ENCODE peak calls at places on chromosomes 4 and X, in ten cellular contexts. One of them, this sample, is unnamed.

GRCh38 chr4:87525636-87526035 is 3.5 kb downstream of the SPARCL1 start:
- DNase-seq in T-helper 9 cell: no peak
- DNase-seq in hippocampal formation: no peak
- DNase-seq in NCI-H345: no peak
- DNase-seq in renal cortical epithelial cell: peak
- DNase-seq in OCI-LY7: no peak
- DNase-seq in ovary: no peak
- DNase-seq in activated CD4-positive, alpha-beta T cell treated with anti-CD3 and anti-CD28 coated beads, Interleukin-2, amount 50 U/mL, for 1 hour: no peak
- DNase-seq in mesendoderm: no peak
- DNase-seq in GM12892: no peak
- DNase-seq in this sample: no peak

GRCh38 chr4:88522702-88523324 is 763 bp downstream of the PYURF start:
- DNase-seq in T-helper 9 cell: peak
- DNase-seq in hippocampal formation: no peak
- DNase-seq in NCI-H345: peak
- DNase-seq in renal cortical epithelial cell: peak
- DNase-seq in OCI-LY7: peak
- DNase-seq in ovary: peak
- DNase-seq in activated CD4-positive, alpha-beta T cell treated with anti-CD3 and anti-CD28 coated beads, Interleukin-2, amount 50 U/mL, for 1 hour: peak
- DNase-seq in mesendoderm: peak
- DNase-seq in GM12892: peak
- DNase-seq in this sample: peak

GRCh38 chr4:177380730-177381287 is 61.4 kb downstream of the AGA start:
- DNase-seq in T-helper 9 cell: no peak
- DNase-seq in hippocampal formation: no peak
- DNase-seq in NCI-H345: no peak
- DNase-seq in renal cortical epithelial cell: no peak
- DNase-seq in OCI-LY7: peak
- DNase-seq in ovary: no peak
- DNase-seq in activated CD4-positive, alpha-beta T cell treated with anti-CD3 and anti-CD28 coated beads, Interleukin-2, amount 50 U/mL, for 1 hour: no peak
- DNase-seq in mesendoderm: peak
- DNase-seq in GM12892: no peak
- DNase-seq in this sample: no peak

GRCh38 chrX:136047969-136048368 is 62.7 kb downstream of the SLC9A6 start:
- DNase-seq in T-helper 9 cell: no peak
- DNase-seq in hippocampal formation: no peak
- DNase-seq in NCI-H345: no peak
- DNase-seq in renal cortical epithelial cell: no peak
- DNase-seq in OCI-LY7: no peak
- DNase-seq in ovary: no peak
- DNase-seq in activated CD4-positive, alpha-beta T cell treated with anti-CD3 and anti-CD28 coated beads, Interleukin-2, amount 50 U/mL, for 1 hour: no peak
- DNase-seq in mesendoderm: no peak
- DNase-seq in GM12892: no peak
- DNase-seq in this sample: no peak

GRCh38 chr4:82677327-82677726 is 115.5 kb upstream of the TMEM150C start:
- DNase-seq in T-helper 9 cell: no peak
- DNase-seq in hippocampal formation: no peak
- DNase-seq in NCI-H345: peak
- DNase-seq in renal cortical epithelial cell: peak
- DNase-seq in OCI-LY7: no peak
- DNase-seq in ovary: no peak
- DNase-seq in activated CD4-positive, alpha-beta T cell treated with anti-CD3 and anti-CD28 coated beads, Interleukin-2, amount 50 U/mL, for 1 hour: no peak
- DNase-seq in mesendoderm: no peak
- DNase-seq in GM12892: no peak
- DNase-seq in this sample: no peak

GRCh38 chrX:40054793-40055192 is 43.0 kb downstream of the BCOR start:
- DNase-seq in T-helper 9 cell: no peak
- DNase-seq in hippocampal formation: no peak
- DNase-seq in NCI-H345: no peak
- DNase-seq in renal cortical epithelial cell: no peak
- DNase-seq in OCI-LY7: no peak
- DNase-seq in ovary: no peak
- DNase-seq in activated CD4-positive, alpha-beta T cell treated with anti-CD3 and anti-CD28 coated beads, Interleukin-2, amount 50 U/mL, for 1 hour: no peak
- DNase-seq in mesendoderm: no peak
- DNase-seq in GM12892: no peak
- DNase-seq in this sample: no peak

GRCh38 chr4:14575919-14576318 is 426.4 kb upstream of the CPEB2 start:
- DNase-seq in T-helper 9 cell: no peak
- DNase-seq in hippocampal formation: no peak
- DNase-seq in NCI-H345: no peak
- DNase-seq in renal cortical epithelial cell: no peak
- DNase-seq in OCI-LY7: no peak
- DNase-seq in ovary: no peak
- DNase-seq in activated CD4-positive, alpha-beta T cell treated with anti-CD3 and anti-CD28 coated beads, Interleukin-2, amount 50 U/mL, for 1 hour: no peak
- DNase-seq in mesendoderm: no peak
- DNase-seq in GM12892: no peak
- DNase-seq in this sample: no peak

GRCh38 chr4:127249066-127249766 is 383.5 kb upstream of the INTU start:
- DNase-seq in T-helper 9 cell: no peak
- DNase-seq in hippocampal formation: no peak
- DNase-seq in NCI-H345: no peak
- DNase-seq in renal cortical epithelial cell: no peak
- DNase-seq in OCI-LY7: no peak
- DNase-seq in ovary: no peak
- DNase-seq in activated CD4-positive, alpha-beta T cell treated with anti-CD3 and anti-CD28 coated beads, Interleukin-2, amount 50 U/mL, for 1 hour: no peak
- DNase-seq in mesendoderm: no peak
- DNase-seq in GM12892: no peak
- DNase-seq in this sample: peak

GRCh38 chrX:2500681-2501151 is at the start of the genes DHRSX and ZBED1:
- DNase-seq in T-helper 9 cell: peak
- DNase-seq in hippocampal formation: no peak
- DNase-seq in NCI-H345: no peak
- DNase-seq in renal cortical epithelial cell: no peak
- DNase-seq in OCI-LY7: peak
- DNase-seq in ovary: no peak
- DNase-seq in activated CD4-positive, alpha-beta T cell treated with anti-CD3 and anti-CD28 coated beads, Interleukin-2, amount 50 U/mL, for 1 hour: peak
- DNase-seq in mesendoderm: peak
- DNase-seq in GM12892: peak
- DNase-seq in this sample: no peak

GRCh38 chr4:988726-989721 is 2.2 kb downstream of the IDUA start:
- DNase-seq in T-helper 9 cell: no peak
- DNase-seq in hippocampal formation: no peak
- DNase-seq in NCI-H345: no peak
- DNase-seq in renal cortical epithelial cell: no peak
- DNase-seq in OCI-LY7: no peak
- DNase-seq in ovary: no peak
- DNase-seq in activated CD4-positive, alpha-beta T cell treated with anti-CD3 and anti-CD28 coated beads, Interleukin-2, amount 50 U/mL, for 1 hour: no peak
- DNase-seq in mesendoderm: no peak
- DNase-seq in GM12892: no peak
- DNase-seq in this sample: no peak

GRCh38 chrX:71178908-71179307 is 34.3 kb downstream of the NLGN3 start:
- DNase-seq in T-helper 9 cell: peak
- DNase-seq in hippocampal formation: peak
- DNase-seq in NCI-H345: peak
- DNase-seq in renal cortical epithelial cell: peak
- DNase-seq in OCI-LY7: peak
- DNase-seq in ovary: peak
- DNase-seq in activated CD4-positive, alpha-beta T cell treated with anti-CD3 and anti-CD28 coated beads, Interleukin-2, amount 50 U/mL, for 1 hour: peak
- DNase-seq in mesendoderm: peak
- DNase-seq in GM12892: no peak
- DNase-seq in this sample: peak

GRCh38 chr4:77564231-77564630 is 41.4 kb upstream of the CXCL13 start:
- DNase-seq in T-helper 9 cell: no peak
- DNase-seq in hippocampal formation: no peak
- DNase-seq in NCI-H345: peak
- DNase-seq in renal cortical epithelial cell: peak
- DNase-seq in OCI-LY7: no peak
- DNase-seq in ovary: peak
- DNase-seq in activated CD4-positive, alpha-beta T cell treated with anti-CD3 and anti-CD28 coated beads, Interleukin-2, amount 50 U/mL, for 1 hour: no peak
- DNase-seq in mesendoderm: no peak
- DNase-seq in GM12892: no peak
- DNase-seq in this sample: no peak

GRCh38 chr4:51831133-51831532 is 11.8 kb upstream of the DCUN1D4 start:
- DNase-seq in T-helper 9 cell: peak
- DNase-seq in hippocampal formation: peak
- DNase-seq in NCI-H345: peak
- DNase-seq in renal cortical epithelial cell: peak
- DNase-seq in OCI-LY7: peak
- DNase-seq in ovary: peak
- DNase-seq in activated CD4-positive, alpha-beta T cell treated with anti-CD3 and anti-CD28 coated beads, Interleukin-2, amount 50 U/mL, for 1 hour: peak
- DNase-seq in mesendoderm: peak
- DNase-seq in GM12892: no peak
- DNase-seq in this sample: peak

GRCh38 chr4:40309250-40309774 is 25.8 kb upstream of the CHRNA9 start:
- DNase-seq in T-helper 9 cell: peak
- DNase-seq in hippocampal formation: no peak
- DNase-seq in NCI-H345: no peak
- DNase-seq in renal cortical epithelial cell: peak
- DNase-seq in OCI-LY7: peak
- DNase-seq in ovary: peak
- DNase-seq in activated CD4-positive, alpha-beta T cell treated with anti-CD3 and anti-CD28 coated beads, Interleukin-2, amount 50 U/mL, for 1 hour: peak
- DNase-seq in mesendoderm: peak
- DNase-seq in GM12892: no peak
- DNase-seq in this sample: peak

GRCh38 chr4:188620608-188621007 is 481.4 kb downstream of the TRIML1 start:
- DNase-seq in T-helper 9 cell: no peak
- DNase-seq in hippocampal formation: no peak
- DNase-seq in NCI-H345: no peak
- DNase-seq in renal cortical epithelial cell: no peak
- DNase-seq in OCI-LY7: no peak
- DNase-seq in ovary: no peak
- DNase-seq in activated CD4-positive, alpha-beta T cell treated with anti-CD3 and anti-CD28 coated beads, Interleukin-2, amount 50 U/mL, for 1 hour: no peak
- DNase-seq in mesendoderm: peak
- DNase-seq in GM12892: no peak
- DNase-seq in this sample: no peak

GRCh38 chrX:75156537-75156945 is 458 bp upstream of the ABCB7 start:
- DNase-seq in T-helper 9 cell: no peak
- DNase-seq in hippocampal formation: peak
- DNase-seq in NCI-H345: no peak
- DNase-seq in renal cortical epithelial cell: peak
- DNase-seq in OCI-LY7: no peak
- DNase-seq in ovary: peak
- DNase-seq in activated CD4-positive, alpha-beta T cell treated with anti-CD3 and anti-CD28 coated beads, Interleukin-2, amount 50 U/mL, for 1 hour: no peak
- DNase-seq in mesendoderm: peak
- DNase-seq in GM12892: no peak
- DNase-seq in this sample: peak

GRCh38 chrX:66163849-66164401 is at the start of gene HEPH:
- DNase-seq in T-helper 9 cell: no peak
- DNase-seq in hippocampal formation: no peak
- DNase-seq in NCI-H345: no peak
- DNase-seq in renal cortical epithelial cell: no peak
- DNase-seq in OCI-LY7: no peak
- DNase-seq in ovary: peak
- DNase-seq in activated CD4-positive, alpha-beta T cell treated with anti-CD3 and anti-CD28 coated beads, Interleukin-2, amount 50 U/mL, for 1 hour: no peak
- DNase-seq in mesendoderm: peak
- DNase-seq in GM12892: no peak
- DNase-seq in this sample: no peak

GRCh38 chrX:32514986-32515385 is 696.4 kb downstream of the DMD start:
- DNase-seq in T-helper 9 cell: no peak
- DNase-seq in hippocampal formation: no peak
- DNase-seq in NCI-H345: no peak
- DNase-seq in renal cortical epithelial cell: no peak
- DNase-seq in OCI-LY7: no peak
- DNase-seq in ovary: no peak
- DNase-seq in activated CD4-positive, alpha-beta T cell treated with anti-CD3 and anti-CD28 coated beads, Interleukin-2, amount 50 U/mL, for 1 hour: no peak
- DNase-seq in mesendoderm: no peak
- DNase-seq in GM12892: no peak
- DNase-seq in this sample: no peak

GRCh38 chr4:14023036-14023435 is 395.5 kb upstream of the BOD1L1 start:
- DNase-seq in T-helper 9 cell: no peak
- DNase-seq in hippocampal formation: no peak
- DNase-seq in NCI-H345: no peak
- DNase-seq in renal cortical epithelial cell: no peak
- DNase-seq in OCI-LY7: no peak
- DNase-seq in ovary: no peak
- DNase-seq in activated CD4-positive, alpha-beta T cell treated with anti-CD3 and anti-CD28 coated beads, Interleukin-2, amount 50 U/mL, for 1 hour: no peak
- DNase-seq in mesendoderm: no peak
- DNase-seq in GM12892: no peak
- DNase-seq in this sample: peak

GRCh38 chr4:82718067-82718935 is 80.3 kb downstream of the SCD5 start:
- DNase-seq in T-helper 9 cell: no peak
- DNase-seq in hippocampal formation: no peak
- DNase-seq in NCI-H345: no peak
- DNase-seq in renal cortical epithelial cell: peak
- DNase-seq in OCI-LY7: no peak
- DNase-seq in ovary: peak
- DNase-seq in activated CD4-positive, alpha-beta T cell treated with anti-CD3 and anti-CD28 coated beads, Interleukin-2, amount 50 U/mL, for 1 hour: no peak
- DNase-seq in mesendoderm: no peak
- DNase-seq in GM12892: no peak
- DNase-seq in this sample: no peak

GRCh38 chrX:139304471-139304870 is 226.1 kb upstream of the F9 start:
- DNase-seq in T-helper 9 cell: no peak
- DNase-seq in hippocampal formation: no peak
- DNase-seq in NCI-H345: no peak
- DNase-seq in renal cortical epithelial cell: peak
- DNase-seq in OCI-LY7: no peak
- DNase-seq in ovary: no peak
- DNase-seq in activated CD4-positive, alpha-beta T cell treated with anti-CD3 and anti-CD28 coated beads, Interleukin-2, amount 50 U/mL, for 1 hour: no peak
- DNase-seq in mesendoderm: no peak
- DNase-seq in GM12892: no peak
- DNase-seq in this sample: peak

GRCh38 chrX:11196476-11196875 is 85.3 kb downstream of the HCCS start:
- DNase-seq in T-helper 9 cell: no peak
- DNase-seq in hippocampal formation: no peak
- DNase-seq in NCI-H345: no peak
- DNase-seq in renal cortical epithelial cell: no peak
- DNase-seq in OCI-LY7: no peak
- DNase-seq in ovary: no peak
- DNase-seq in activated CD4-positive, alpha-beta T cell treated with anti-CD3 and anti-CD28 coated beads, Interleukin-2, amount 50 U/mL, for 1 hour: no peak
- DNase-seq in mesendoderm: no peak
- DNase-seq in GM12892: no peak
- DNase-seq in this sample: no peak

GRCh38 chr4:73661646-73662119 is 41.4 kb upstream of the RASSF6 start:
- DNase-seq in T-helper 9 cell: no peak
- DNase-seq in hippocampal formation: no peak
- DNase-seq in NCI-H345: no peak
- DNase-seq in renal cortical epithelial cell: peak
- DNase-seq in OCI-LY7: no peak
- DNase-seq in ovary: no peak
- DNase-seq in activated CD4-positive, alpha-beta T cell treated with anti-CD3 and anti-CD28 coated beads, Interleukin-2, amount 50 U/mL, for 1 hour: no peak
- DNase-seq in mesendoderm: peak
- DNase-seq in GM12892: no peak
- DNase-seq in this sample: peak

GRCh38 chrX:16076834-16077233 is 46.5 kb upstream of the GRPR start:
- DNase-seq in T-helper 9 cell: no peak
- DNase-seq in hippocampal formation: no peak
- DNase-seq in NCI-H345: no peak
- DNase-seq in renal cortical epithelial cell: no peak
- DNase-seq in OCI-LY7: peak
- DNase-seq in ovary: no peak
- DNase-seq in activated CD4-positive, alpha-beta T cell treated with anti-CD3 and anti-CD28 coated beads, Interleukin-2, amount 50 U/mL, for 1 hour: no peak
- DNase-seq in mesendoderm: no peak
- DNase-seq in GM12892: no peak
- DNase-seq in this sample: no peak

GRCh38 chr4:105191621-105192210 is 45.0 kb downstream of the TET2 start:
- DNase-seq in T-helper 9 cell: no peak
- DNase-seq in hippocampal formation: no peak
- DNase-seq in NCI-H345: no peak
- DNase-seq in renal cortical epithelial cell: peak
- DNase-seq in OCI-LY7: no peak
- DNase-seq in ovary: no peak
- DNase-seq in activated CD4-positive, alpha-beta T cell treated with anti-CD3 and anti-CD28 coated beads, Interleukin-2, amount 50 U/mL, for 1 hour: no peak
- DNase-seq in mesendoderm: no peak
- DNase-seq in GM12892: no peak
- DNase-seq in this sample: no peak

GRCh38 chrX:123736333-123736921 is 3.6 kb upstream of the THOC2 start:
- DNase-seq in T-helper 9 cell: no peak
- DNase-seq in hippocampal formation: no peak
- DNase-seq in NCI-H345: no peak
- DNase-seq in renal cortical epithelial cell: peak
- DNase-seq in OCI-LY7: no peak
- DNase-seq in ovary: no peak
- DNase-seq in activated CD4-positive, alpha-beta T cell treated with anti-CD3 and anti-CD28 coated beads, Interleukin-2, amount 50 U/mL, for 1 hour: no peak
- DNase-seq in mesendoderm: peak
- DNase-seq in GM12892: no peak
- DNase-seq in this sample: no peak

GRCh38 chr4:41712413-41712812 is 36.1 kb downstream of the PHOX2B start:
- DNase-seq in T-helper 9 cell: no peak
- DNase-seq in hippocampal formation: no peak
- DNase-seq in NCI-H345: no peak
- DNase-seq in renal cortical epithelial cell: no peak
- DNase-seq in OCI-LY7: no peak
- DNase-seq in ovary: no peak
- DNase-seq in activated CD4-positive, alpha-beta T cell treated with anti-CD3 and anti-CD28 coated beads, Interleukin-2, amount 50 U/mL, for 1 hour: no peak
- DNase-seq in mesendoderm: no peak
- DNase-seq in GM12892: no peak
- DNase-seq in this sample: no peak

GRCh38 chrX:36357855-36358254 is 438.3 kb downstream of the CFAP47 start:
- DNase-seq in T-helper 9 cell: no peak
- DNase-seq in hippocampal formation: no peak
- DNase-seq in NCI-H345: no peak
- DNase-seq in renal cortical epithelial cell: no peak
- DNase-seq in OCI-LY7: no peak
- DNase-seq in ovary: no peak
- DNase-seq in activated CD4-positive, alpha-beta T cell treated with anti-CD3 and anti-CD28 coated beads, Interleukin-2, amount 50 U/mL, for 1 hour: no peak
- DNase-seq in mesendoderm: no peak
- DNase-seq in GM12892: no peak
- DNase-seq in this sample: no peak